ENCODE peak calls at places on chromosomes 3 and 15, in four cellular contexts. Y is suprapubic skin, H is brain microvascular endothelial cell, X is choroid plexus epithelial cell. J is an unnamed sample.

GRCh38 chr3:66816110-66816761 is 181.9 kb upstream of the KBTBD8 start:
- DNase-seq in Y (no peak), H (peak), X (peak), J (no peak)

GRCh38 chr15:78004222-78004727 is 73.2 kb downstream of the TBC1D2B start:
- DNase-seq in Y (no peak), H (no peak), X (no peak), J (no peak)

GRCh38 chr3:77620009-77620408 is 580.1 kb downstream of the ROBO2 start:
- DNase-seq in Y (no peak), H (peak), X (peak), J (peak)

GRCh38 chr3:69079269-69080159 is 651 bp downstream of the UBA3 start:
- DNase-seq in Y (no peak), H (no peak), X (no peak), J (no peak)

GRCh38 chr15:87228460-87228859 is 1028.1 kb downstream of the NTRK3 start:
- DNase-seq in Y (no peak), H (no peak), X (no peak), J (no peak)

GRCh38 chr3:39349080-39349479 is 19.6 kb downstream of the CCR8 start:
- DNase-seq in Y (no peak), H (no peak), X (no peak), J (no peak)

GRCh38 chr15:80242132-80242769 is 9.8 kb downstream of the CTXND1 start:
- DNase-seq in Y (no peak), H (no peak), X (peak), J (no peak)

GRCh38 chr3:150062492-150062891 is 91.8 kb upstream of the PFN2 start:
- DNase-seq in Y (no peak), H (peak), X (peak), J (no peak)

GRCh38 chr15:99076555-99077308 is 28.1 kb upstream of the SYNM start:
- DNase-seq in Y (peak), H (peak), X (peak), J (peak)

GRCh38 chr15:88615303-88616107 is 5.6 kb upstream of the AEN start:
- DNase-seq in Y (no peak), H (no peak), X (no peak), J (no peak)

GRCh38 chr15:88648357-88649214 is 9.8 kb downstream of the ISG20 start:
- DNase-seq in Y (peak), H (no peak), X (no peak), J (no peak)

GRCh38 chr3:26279091-26279490 is 343.5 kb upstream of the LRRC3B start:
- DNase-seq in Y (no peak), H (no peak), X (no peak), J (no peak)

GRCh38 chr15:74618841-74619596 is 3.4 kb downstream of the CLK3 start:
- DNase-seq in Y (no peak), H (no peak), X (no peak), J (no peak)

GRCh38 chr3:69649713-69650419 is 89.4 kb upstream of the MITF start:
- DNase-seq in Y (no peak), H (no peak), X (peak), J (no peak)

GRCh38 chr3:156817931-156818765 is 8.0 kb upstream of the LEKR1 start:
- DNase-seq in Y (no peak), H (no peak), X (peak), J (no peak)

GRCh38 chr3:159091936-159092335 is 290.1 kb downstream of the MFSD1 start:
- DNase-seq in Y (no peak), H (no peak), X (peak), J (no peak)

GRCh38 chr3:157136647-157137387 is 23.1 kb downstream of the CCNL1 start:
- DNase-seq in Y (no peak), H (no peak), X (peak), J (no peak)

GRCh38 chr3:16913264-16913580 is 28.5 kb downstream of the PLCL2 start:
- DNase-seq in Y (no peak), H (no peak), X (no peak), J (no peak)
- H3K4me3 ChIP-seq in Y (no peak), H (no peak), X (no peak), J (no peak)

GRCh38 chr3:20040476-20041196 is 390 bp downstream of the KAT2B start:
- DNase-seq in Y (peak), H (peak), X (peak), J (no peak)
- TF ChIP-seq CTCF in Y (no peak), H (peak), X (peak), J (peak)

GRCh38 chr3:144524531-144524930 is 552.9 kb downstream of the DIPK2A start:
- DNase-seq in Y (no peak), H (peak), X (peak), J (no peak)
- H3K4me3 ChIP-seq in Y (no peak), H (no peak), X (no peak), J (no peak)

DNA sequence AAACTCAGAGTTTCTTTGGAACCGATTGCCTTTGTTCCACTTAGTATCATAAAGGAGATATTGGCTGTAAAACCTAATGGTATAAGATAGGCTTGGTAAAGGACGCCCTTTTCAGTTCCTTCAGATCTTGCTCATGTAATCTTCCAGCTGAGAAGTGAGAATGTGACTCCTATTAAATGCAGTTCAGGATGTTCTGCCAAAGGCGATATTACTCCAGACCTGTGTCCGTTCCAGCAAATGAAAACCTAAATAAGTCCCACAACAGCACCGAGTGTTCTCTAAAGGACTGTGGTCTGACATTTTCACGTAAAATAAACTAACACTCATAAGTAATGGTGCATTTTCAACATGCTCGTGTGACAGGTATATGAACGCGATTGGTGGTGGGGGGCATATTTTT is 276.2 kb downstream of the FEZF2 start:
- DNase-seq in Y (no peak), H (no peak), X (no peak), J (no peak)
- TF ChIP-seq CTCF in Y (no peak), H (no peak), X (no peak), J (no peak)

DNA sequence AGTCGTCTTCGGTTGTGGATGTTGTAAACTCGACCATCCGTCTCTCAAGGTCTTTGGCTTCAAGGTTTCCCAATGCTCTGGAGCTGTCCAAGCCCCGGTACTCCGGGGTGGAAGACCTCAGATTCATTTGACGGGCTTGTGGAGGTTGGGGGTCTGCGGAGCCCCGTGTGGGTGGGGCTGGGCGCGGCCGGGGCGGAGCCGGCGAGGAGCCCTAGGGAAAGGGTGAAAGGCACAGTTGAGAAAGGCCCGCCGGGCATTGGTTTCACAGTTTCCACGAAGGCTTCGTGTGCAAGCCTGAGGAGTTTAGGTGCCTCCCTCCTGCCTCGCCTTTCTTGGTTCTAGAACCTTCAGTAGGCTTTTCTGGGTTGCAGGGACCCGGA is 360 bp upstream of the MGA start:
- DNase-seq in Y (no peak), H (no peak), X (peak), J (no peak)
- H3K4me3 ChIP-seq in Y (peak), H (peak), X (peak), J (peak)

DNA sequence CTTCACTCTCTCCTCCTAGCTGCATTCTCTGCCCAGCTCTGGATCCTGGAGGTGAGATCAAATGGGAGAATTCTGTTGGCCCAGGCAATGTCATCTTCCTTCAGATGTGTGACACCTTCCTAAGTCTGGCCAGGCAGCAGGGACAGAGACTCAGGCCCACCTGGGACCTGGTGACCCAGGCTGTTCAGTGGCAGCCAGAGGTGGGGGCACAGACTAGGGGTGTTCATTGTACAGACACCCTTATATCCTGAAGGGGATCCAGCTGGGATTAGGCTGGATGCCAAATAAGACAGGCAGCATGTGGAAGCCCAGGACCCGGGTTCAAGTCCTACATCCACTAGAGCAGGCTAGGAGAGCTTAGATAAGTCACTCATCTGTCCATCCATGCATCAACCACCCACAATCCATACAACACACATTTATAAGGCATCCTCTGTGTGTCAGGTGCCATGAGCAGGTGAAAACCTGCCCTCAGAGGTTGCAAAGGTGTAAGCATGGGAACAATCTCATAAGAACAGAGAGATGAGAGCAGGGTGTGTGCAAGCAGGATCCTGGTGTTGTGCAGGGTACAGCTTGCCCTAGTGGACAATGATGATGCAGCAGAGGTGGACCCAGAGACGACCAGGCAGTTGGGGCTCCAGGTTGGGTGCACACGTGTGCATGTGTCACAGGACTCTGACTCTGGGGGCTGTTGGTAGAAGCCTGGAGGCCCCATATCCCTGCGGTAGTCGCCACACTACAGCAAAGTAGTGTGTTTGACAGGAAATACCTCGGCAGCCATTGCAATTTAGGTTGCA is 18.3 kb upstream of the RPL29 start:
- DNase-seq in Y (no peak), H (no peak), X (no peak), J (no peak)
- TF ChIP-seq CTCF in Y (no peak), H (peak), X (peak), J (no peak)

DNA sequence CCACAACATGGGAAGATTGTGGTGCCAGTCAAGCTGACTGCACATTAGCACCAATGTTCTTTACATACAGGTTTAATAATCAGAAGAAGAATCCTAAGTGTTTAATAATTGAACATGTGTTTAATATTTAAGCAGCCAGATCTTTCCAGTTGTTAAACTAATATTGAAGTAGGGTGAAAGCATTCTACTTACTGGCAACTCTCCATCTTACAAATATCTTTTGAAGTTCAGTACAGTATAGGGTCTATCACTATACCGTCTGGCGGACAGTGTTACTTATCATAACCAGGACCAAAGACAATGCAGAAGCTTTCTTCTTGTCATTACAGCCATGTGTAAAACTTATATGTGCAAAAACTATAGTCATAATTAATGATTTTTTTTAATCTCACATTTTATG is 376.4 kb downstream of the CNTN6 start:
- DNase-seq in Y (no peak), H (no peak), X (no peak), J (no peak)
- H3K4me3 ChIP-seq in Y (no peak), H (no peak), X (no peak), J (no peak)

GRCh38 chr3:132545471-132545870 is 51.6 kb upstream of the ACKR4 start:
- DNase-seq in Y (no peak), H (no peak), X (no peak), J (no peak)
- TF ChIP-seq CTCF in Y (no peak), H (no peak), X (no peak), J (no peak)

GRCh38 chr15:24880663-24881062 is 74.1 kb upstream of the SNRPN start:
- DNase-seq in Y (no peak), H (no peak), X (no peak), J (no peak)

GRCh38 chr15:24877174-24877573 is 77.6 kb upstream of the SNRPN start:
- DNase-seq in Y (no peak), H (no peak), X (no peak), J (no peak)

GRCh38 chr15:24879492-24879891 is 75.3 kb upstream of the SNRPN start:
- DNase-seq in Y (no peak), H (no peak), X (no peak), J (no peak)

GRCh38 chr15:24878153-24878552 is 76.6 kb upstream of the SNRPN start:
- DNase-seq in Y (no peak), H (peak), X (peak), J (no peak)
- H3K4me3 ChIP-seq in Y (peak), H (peak), X (peak), J (peak)

DNA sequence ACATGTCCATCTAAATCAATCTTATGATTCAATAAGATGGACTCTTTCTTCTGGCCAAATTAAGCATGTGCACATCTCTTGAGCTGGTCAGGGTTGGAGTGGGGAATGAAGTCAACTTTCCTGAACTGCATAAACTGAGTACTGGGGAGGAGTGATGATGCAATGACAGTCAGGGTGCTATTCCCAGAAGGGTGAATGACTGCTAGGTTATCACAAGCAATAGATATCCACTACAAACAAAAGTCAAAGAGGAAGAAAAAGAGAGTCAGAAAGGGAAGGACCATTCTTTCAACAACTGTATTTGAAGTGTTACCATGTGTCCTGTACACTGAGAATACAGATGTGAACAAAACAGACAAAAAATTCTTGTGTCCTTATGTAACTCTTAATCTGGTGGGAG is 70.0 kb downstream of the ALCAM start:
- DNase-seq in Y (no peak), H (no peak), X (no peak), J (no peak)
- TF ChIP-seq CTCF in Y (no peak), H (no peak), X (no peak), J (no peak)